ENCODE peak calls at places on chromosomes 7 and 10, in six cellular contexts. C, F, J, V, G and L are unnamed samples.

GRCh38 chr10:130188195-130189175 is 52.3 kb downstream of the GLRX3 start:
- DNase-seq in C (no peak), F (no peak), J (no peak), V (no peak), G (no peak), L (peak)

GRCh38 chr7:26853788-26854393 is 10.5 kb downstream of the SKAP2 start:
- DNase-seq in G (peak), V (no peak), C (peak), F (no peak), J (no peak), L (peak)

GRCh38 chr10:14698487-14699170 is 76.1 kb downstream of the FAM107B start:
- DNase-seq in C (no peak), F (no peak), V (no peak), G (peak), J (no peak), L (peak)

GRCh38 chr7:95691464-95691863 is 80.9 kb upstream of the DYNC1I1 start:
- DNase-seq in V (no peak), G (no peak), F (no peak), J (no peak), C (no peak), L (no peak)

GRCh38 chr7:43954524-43955228 is 28.4 kb downstream of the UBE2D4 start:
- DNase-seq in F (peak), V (peak), J (no peak), G (peak), C (no peak), L (peak)

GRCh38 chr7:4862156-4862555 is 326 bp upstream of the PAPOLB start:
- DNase-seq in F (no peak), J (no peak), V (no peak), G (no peak), C (no peak), L (no peak)

GRCh38 chr7:130649004-130649790 is 19.4 kb downstream of the COPG2 start:
- DNase-seq in C (no peak), F (no peak), J (no peak), G (peak), V (no peak), L (peak)

GRCh38 chr7:28685291-28685659 is 272.9 kb downstream of the TRIL start:
- DNase-seq in V (peak), C (no peak), J (no peak), F (no peak), G (no peak), L (no peak)

GRCh38 chr7:13946181-13946580 is 43.3 kb downstream of the ETV1 start:
- DNase-seq in F (no peak), C (no peak), J (no peak), V (no peak), G (peak), L (no peak)

GRCh38 chr10:66349726-66350125 is 576.1 kb upstream of the LRRTM3 start:
- DNase-seq in V (no peak), J (no peak), G (no peak), C (no peak), F (no peak), L (no peak)

GRCh38 chr10:116710021-116710420 is 32.3 kb downstream of the HSPA12A start:
- DNase-seq in J (no peak), C (no peak), V (no peak), G (no peak), F (no peak), L (no peak)

GRCh38 chr7:111499027-111499426 is 63.3 kb downstream of the IMMP2L start:
- DNase-seq in J (no peak), G (peak), F (no peak), C (no peak), V (no peak), L (no peak)